ENCODE peak calls at places on chromosomes 1 and 21, in five cellular contexts. One of them, this sample, is unnamed.

GRCh38 chr1:42910985-42911384 is 47.7 kb downstream of the SLC2A1 start:
- DNase-seq in NCI-H1694: no peak
- DNase-seq in mesenteric fat pad: no peak
- DNase-seq in NCI-H774: no peak
- DNase-seq in iris pigment epithelial cell: no peak
- DNase-seq in this sample: no peak

GRCh38 chr1:6612641-6613360 is 730 bp upstream of the PHF13 start:
- DNase-seq in NCI-H1694: peak
- DNase-seq in mesenteric fat pad: no peak
- DNase-seq in iris pigment epithelial cell: peak
- DNase-seq in NCI-H774: peak
- DNase-seq in this sample: no peak

GRCh38 chr21:44982558-44983244 is 42.9 kb downstream of the SLX9 start:
- DNase-seq in NCI-H1694: no peak
- DNase-seq in mesenteric fat pad: no peak
- DNase-seq in NCI-H774: no peak
- DNase-seq in iris pigment epithelial cell: peak
- DNase-seq in this sample: no peak

GRCh38 chr1:109910963-109911798 is 532 bp downstream of the CSF1 start:
- DNase-seq in NCI-H774: no peak
- DNase-seq in iris pigment epithelial cell: no peak
- DNase-seq in mesenteric fat pad: no peak
- DNase-seq in NCI-H1694: no peak
- DNase-seq in this sample: no peak

GRCh38 chr21:39111928-39112327 is 71.3 kb downstream of the PSMG1 start:
- DNase-seq in iris pigment epithelial cell: no peak
- DNase-seq in NCI-H774: no peak
- DNase-seq in mesenteric fat pad: no peak
- DNase-seq in NCI-H1694: no peak
- DNase-seq in this sample: no peak

GRCh38 chr1:155037851-155038441 is 4.3 kb downstream of the DCST1 start:
- DNase-seq in mesenteric fat pad: no peak
- DNase-seq in NCI-H774: no peak
- DNase-seq in iris pigment epithelial cell: no peak
- DNase-seq in NCI-H1694: no peak
- DNase-seq in this sample: no peak

GRCh38 chr1:228016653-228017355 is 10.0 kb downstream of the WNT3A start:
- DNase-seq in iris pigment epithelial cell: no peak
- DNase-seq in mesenteric fat pad: peak
- DNase-seq in NCI-H1694: no peak
- DNase-seq in NCI-H774: no peak
- DNase-seq in this sample: no peak

GRCh38 chr1:85553416-85553815 is 27.1 kb upstream of the CCN1 start:
- DNase-seq in iris pigment epithelial cell: no peak
- DNase-seq in mesenteric fat pad: no peak
- DNase-seq in NCI-H1694: no peak
- DNase-seq in NCI-H774: no peak
- DNase-seq in this sample: no peak

GRCh38 chr21:24007592-24007991 is 1599.7 kb downstream of the MRPL39 start:
- DNase-seq in iris pigment epithelial cell: no peak
- DNase-seq in NCI-H774: no peak
- DNase-seq in mesenteric fat pad: no peak
- DNase-seq in NCI-H1694: no peak
- DNase-seq in this sample: no peak

GRCh38 chr21:34498623-34499022 is 13.4 kb downstream of the KCNE1 start:
- DNase-seq in mesenteric fat pad: no peak
- DNase-seq in iris pigment epithelial cell: peak
- DNase-seq in NCI-H774: no peak
- DNase-seq in NCI-H1694: no peak
- DNase-seq in this sample: no peak

GRCh38 chr1:29802181-29803068 is 566.1 kb downstream of the PTPRU start:
- DNase-seq in NCI-H1694: no peak
- DNase-seq in iris pigment epithelial cell: no peak
- DNase-seq in mesenteric fat pad: peak
- DNase-seq in NCI-H774: no peak
- DNase-seq in this sample: peak

GRCh38 chr1:226690460-226690982 is 48.6 kb downstream of the ITPKB start:
- DNase-seq in iris pigment epithelial cell: peak
- DNase-seq in NCI-H774: peak
- DNase-seq in mesenteric fat pad: no peak
- DNase-seq in NCI-H1694: no peak
- DNase-seq in this sample: no peak

GRCh38 chr1:64745181-64745985 is 508 bp downstream of the RAVER2 start:
- DNase-seq in NCI-H1694: peak
- DNase-seq in iris pigment epithelial cell: peak
- DNase-seq in NCI-H774: no peak
- DNase-seq in mesenteric fat pad: no peak
- DNase-seq in this sample: no peak

GRCh38 chr1:57464756-57465155 is 40.9 kb upstream of the DAB1 start:
- DNase-seq in iris pigment epithelial cell: no peak
- DNase-seq in NCI-H774: no peak
- DNase-seq in NCI-H1694: no peak
- DNase-seq in mesenteric fat pad: no peak
- DNase-seq in this sample: no peak

GRCh38 chr1:220335668-220336067 is 63.4 kb upstream of the RAB3GAP2 start:
- DNase-seq in NCI-H774: no peak
- DNase-seq in mesenteric fat pad: no peak
- DNase-seq in NCI-H1694: no peak
- DNase-seq in iris pigment epithelial cell: no peak
- DNase-seq in this sample: no peak

GRCh38 chr1:28329395-28330153 is 734 bp downstream of the MED18 start:
- DNase-seq in iris pigment epithelial cell: peak
- DNase-seq in mesenteric fat pad: no peak
- DNase-seq in NCI-H1694: no peak
- DNase-seq in NCI-H774: no peak
- DNase-seq in this sample: no peak

GRCh38 chr1:164659621-164660414 is 100.8 kb downstream of the PBX1 start:
- DNase-seq in NCI-H774: no peak
- DNase-seq in iris pigment epithelial cell: no peak
- DNase-seq in NCI-H1694: no peak
- DNase-seq in mesenteric fat pad: no peak
- DNase-seq in this sample: no peak

GRCh38 chr1:226110249-226111108 is 48.0 kb downstream of the H3-3A start:
- DNase-seq in NCI-H1694: no peak
- DNase-seq in NCI-H774: peak
- DNase-seq in iris pigment epithelial cell: peak
- DNase-seq in mesenteric fat pad: no peak
- DNase-seq in this sample: no peak

GRCh38 chr1:28144203-28145135 is 32.0 kb downstream of the PTAFR start:
- DNase-seq in iris pigment epithelial cell: peak
- DNase-seq in NCI-H774: no peak
- DNase-seq in mesenteric fat pad: no peak
- DNase-seq in NCI-H1694: no peak
- DNase-seq in this sample: no peak

GRCh38 chr1:150809651-150810050 is 1.6 kb upstream of the CTSK start:
- DNase-seq in iris pigment epithelial cell: peak
- DNase-seq in mesenteric fat pad: no peak
- DNase-seq in NCI-H1694: no peak
- DNase-seq in NCI-H774: no peak
- DNase-seq in this sample: no peak

GRCh38 chr1:229031491-229032341 is 239.2 kb upstream of the RAB4A start:
- DNase-seq in mesenteric fat pad: no peak
- DNase-seq in NCI-H774: no peak
- DNase-seq in NCI-H1694: no peak
- DNase-seq in iris pigment epithelial cell: no peak
- DNase-seq in this sample: no peak

GRCh38 chr1:230287674-230288315 is 138.3 kb downstream of the PGBD5 start:
- DNase-seq in mesenteric fat pad: no peak
- DNase-seq in iris pigment epithelial cell: no peak
- DNase-seq in NCI-H774: no peak
- DNase-seq in NCI-H1694: no peak
- DNase-seq in this sample: no peak

GRCh38 chr1:53254011-53254640 is 15.8 kb upstream of the MAGOH start:
- DNase-seq in iris pigment epithelial cell: peak
- DNase-seq in mesenteric fat pad: no peak
- DNase-seq in NCI-H774: no peak
- DNase-seq in NCI-H1694: no peak
- DNase-seq in this sample: no peak

GRCh38 chr1:24850353-24850905 is 79.6 kb downstream of the RUNX3 start:
- DNase-seq in NCI-H1694: no peak
- DNase-seq in mesenteric fat pad: no peak
- DNase-seq in NCI-H774: no peak
- DNase-seq in iris pigment epithelial cell: peak
- DNase-seq in this sample: no peak

GRCh38 chr1:8096105-8097011 is 70.2 kb upstream of the ERRFI1 start:
- DNase-seq in mesenteric fat pad: no peak
- DNase-seq in NCI-H1694: no peak
- DNase-seq in NCI-H774: no peak
- DNase-seq in iris pigment epithelial cell: peak
- DNase-seq in this sample: no peak

GRCh38 chr1:87030740-87031400 is 116.4 kb downstream of the HS2ST1 start:
- DNase-seq in NCI-H774: no peak
- DNase-seq in iris pigment epithelial cell: no peak
- DNase-seq in mesenteric fat pad: no peak
- DNase-seq in NCI-H1694: no peak
- DNase-seq in this sample: no peak

GRCh38 chr1:241627453-241628329 is 12.5 kb downstream of the CHML start:
- DNase-seq in mesenteric fat pad: no peak
- DNase-seq in NCI-H1694: peak
- DNase-seq in iris pigment epithelial cell: peak
- DNase-seq in NCI-H774: peak
- DNase-seq in this sample: peak

GRCh38 chr1:9270290-9270900 is 22.3 kb upstream of the SPSB1 start:
- DNase-seq in iris pigment epithelial cell: no peak
- DNase-seq in NCI-H1694: no peak
- DNase-seq in mesenteric fat pad: no peak
- DNase-seq in NCI-H774: no peak
- DNase-seq in this sample: no peak

GRCh38 chr1:34796990-34797389 is 4.2 kb downstream of the GJA4 start:
- DNase-seq in mesenteric fat pad: no peak
- DNase-seq in iris pigment epithelial cell: no peak
- DNase-seq in NCI-H774: no peak
- DNase-seq in NCI-H1694: no peak
- DNase-seq in this sample: no peak

GRCh38 chr1:155255243-155256100 is at the start of gene ENTREP3:
- DNase-seq in NCI-H774: peak
- DNase-seq in iris pigment epithelial cell: peak
- DNase-seq in NCI-H1694: peak
- DNase-seq in mesenteric fat pad: peak
- DNase-seq in this sample: no peak

GRCh38 chr1:21622466-21623315 is 46.5 kb downstream of the RAP1GAP start:
- DNase-seq in NCI-H1694: no peak
- DNase-seq in mesenteric fat pad: no peak
- DNase-seq in iris pigment epithelial cell: no peak
- DNase-seq in NCI-H774: no peak
- DNase-seq in this sample: no peak

GRCh38 chr1:112714313-112715263 is 544 bp downstream of the PPM1J start:
- DNase-seq in NCI-H1694: no peak
- DNase-seq in NCI-H774: no peak
- DNase-seq in mesenteric fat pad: peak
- DNase-seq in iris pigment epithelial cell: no peak
- DNase-seq in this sample: no peak

GRCh38 chr1:199149591-199149990 is 510.8 kb downstream of the PTPRC start:
- DNase-seq in iris pigment epithelial cell: no peak
- DNase-seq in NCI-H1694: no peak
- DNase-seq in mesenteric fat pad: no peak
- DNase-seq in NCI-H774: no peak
- DNase-seq in this sample: no peak

GRCh38 chr1:183272390-183272801 is 86.3 kb downstream of the LAMC2 start:
- DNase-seq in NCI-H1694: no peak
- DNase-seq in NCI-H774: no peak
- DNase-seq in mesenteric fat pad: no peak
- DNase-seq in iris pigment epithelial cell: peak
- DNase-seq in this sample: no peak

GRCh38 chr21:42489991-42490390 is 6.0 kb downstream of the RSPH1 start:
- DNase-seq in iris pigment epithelial cell: no peak
- DNase-seq in mesenteric fat pad: no peak
- DNase-seq in NCI-H1694: no peak
- DNase-seq in NCI-H774: no peak
- DNase-seq in this sample: no peak

GRCh38 chr1:37621326-37621870 is 13.3 kb downstream of the RSPO1 start:
- DNase-seq in iris pigment epithelial cell: no peak
- DNase-seq in mesenteric fat pad: no peak
- DNase-seq in NCI-H774: no peak
- DNase-seq in NCI-H1694: no peak
- DNase-seq in this sample: no peak

GRCh38 chr1:234467821-234468220 is 11.2 kb downstream of the TARBP1 start:
- DNase-seq in iris pigment epithelial cell: no peak
- DNase-seq in NCI-H1694: no peak
- DNase-seq in NCI-H774: no peak
- DNase-seq in mesenteric fat pad: no peak
- DNase-seq in this sample: no peak

GRCh38 chr21:40049031-40049958 is 182.1 kb downstream of the PCP4 start:
- DNase-seq in mesenteric fat pad: no peak
- DNase-seq in NCI-H1694: no peak
- DNase-seq in iris pigment epithelial cell: peak
- DNase-seq in NCI-H774: peak
- DNase-seq in this sample: peak